ENCODE peak calls at places on chromosomes 12 and 14, in seven cellular contexts. J, Q, O, S, F, M and A are unnamed samples.
A peak's percentile ranks its signal among the peaks of the same experiment; 100 is the strongest.

GRCh38 chr14:71497645-71498086 is 434.6 kb upstream of the RGS6 start:
- DNase-seq in F (no peak), Q (no peak), M (peak; percentile 17), J (peak; percentile 25), O (no peak), S (peak; percentile 82), A (no peak)

GRCh38 chr14:31834616-31835015 is 242.5 kb upstream of the ARHGAP5 start:
- DNase-seq in J (peak; percentile 83), Q (no peak), F (peak; percentile 41), S (peak; percentile 52), O (no peak), M (no peak), A (no peak)

GRCh38 chr14:106509795-106510194 is 983.4 kb downstream of the TMEM121 start:
- DNase-seq in O (no peak), S (no peak), J (no peak), F (no peak), Q (no peak), M (no peak), A (no peak)

GRCh38 chr12:92582466-92582865 is 120.3 kb upstream of the PLEKHG7 start:
- DNase-seq in Q (no peak), M (no peak), J (no peak), F (no peak), O (no peak), S (no peak), A (no peak)

GRCh38 chr14:66476964-66477363 is 9.2 kb upstream of the CCDC196 start:
- DNase-seq in J (peak; percentile 70), S (peak; percentile 9), M (no peak), Q (no peak), O (no peak), F (no peak), A (no peak)

GRCh38 chr12:122421263-122421814 is 1.1 kb downstream of the CLIP1 start:
- DNase-seq in O (no peak), F (peak; percentile 82), Q (no peak), M (peak; percentile 45), J (no peak), S (peak; percentile 47), A (no peak)

GRCh38 chr14:72745991-72746980 is 147.6 kb downstream of the DPF3 start:
- DNase-seq in M (no peak), Q (no peak), J (no peak), F (no peak), O (no peak), S (peak; percentile 84), A (no peak)

GRCh38 chr12:124399622-124400021 is 104.7 kb downstream of the RFLNA start:
- DNase-seq in O (no peak), J (peak; percentile 49), Q (no peak), F (peak; percentile 18), M (peak; percentile 39), S (no peak), A (peak; percentile 90)

GRCh38 chr12:65649126-65649525 is 175.2 kb upstream of the HMGA2 start:
- DNase-seq in O (peak; percentile 98), F (no peak), J (peak; percentile 98), M (no peak), Q (no peak), S (peak; percentile 100), A (no peak)

GRCh38 chr12:111673503-111673902 is 12.3 kb downstream of the BRAP start:
- DNase-seq in S (peak; percentile 31), J (peak; percentile 31), O (peak; percentile 33), M (no peak), Q (no peak), F (peak; percentile 31), A (no peak)

GRCh38 chr14:72904218-72904617 is 10.3 kb upstream of the DPF3 start:
- DNase-seq in F (no peak), J (no peak), Q (no peak), O (no peak), S (no peak), M (no peak), A (no peak)

GRCh38 chr14:90062852-90063539 is 1.2 kb downstream of the KCNK13 start:
- DNase-seq in M (no peak), J (peak; percentile 10), S (no peak), Q (no peak), O (no peak), F (no peak), A (no peak)
- H3K4me3 ChIP-seq in M (no peak overlapping the region), J (no peak overlapping the region), S (no peak overlapping the region), Q (no peak overlapping the region), O (no peak overlapping the region), F (no peak overlapping the region), A (peak overlapping the region; percentile 52)

DNA sequence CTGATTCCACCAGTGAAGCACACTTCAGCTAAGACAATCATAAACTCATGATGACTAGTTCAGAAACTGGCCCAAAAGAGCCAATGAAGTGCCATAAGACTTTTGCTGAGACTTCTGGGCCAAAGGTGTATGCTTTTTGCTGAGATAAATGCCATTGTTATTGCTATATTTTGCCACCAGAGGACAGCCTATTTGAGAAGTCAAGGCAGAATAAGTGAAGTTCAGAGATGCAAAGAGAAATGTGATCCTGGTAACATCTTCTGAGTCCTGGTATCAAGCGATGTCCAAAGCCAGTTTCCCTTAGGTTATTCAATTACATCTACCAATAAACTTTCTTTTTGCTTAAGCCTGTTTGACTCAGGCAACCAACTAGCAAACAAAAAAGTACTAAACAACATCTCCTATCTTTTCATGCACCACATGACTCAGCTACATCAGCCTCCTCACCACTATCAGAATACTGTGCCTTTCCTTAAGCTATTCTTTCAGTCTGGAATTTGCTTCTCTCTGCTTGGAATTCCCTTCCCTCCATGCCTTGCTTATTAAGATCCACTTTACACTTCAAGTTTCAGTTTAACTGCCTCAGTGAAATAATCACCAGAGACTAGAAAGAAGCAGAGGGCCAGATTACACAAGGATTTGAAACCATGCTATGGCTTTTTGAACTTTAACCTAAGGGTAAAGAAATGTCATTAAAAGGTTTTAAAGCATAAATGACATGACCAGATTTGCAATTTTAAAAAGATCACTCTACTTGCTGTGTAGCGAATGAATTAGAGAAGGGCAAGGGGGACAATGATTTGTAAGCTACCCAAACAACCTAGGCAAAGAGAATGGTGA is 14.0 kb downstream of the CRY1 start:
- DNase-seq in J (peak; percentile 53), M (no peak), O (no peak), Q (no peak), S (peak; percentile 61), F (peak; percentile 24), A (no peak)
- TF ChIP-seq CTCF in J (peak; percentile 38), M (peak; percentile 56), O (peak; percentile 57), Q (peak; percentile 37), S (peak; percentile 52), F (peak; percentile 32), A (peak; percentile 70)

DNA sequence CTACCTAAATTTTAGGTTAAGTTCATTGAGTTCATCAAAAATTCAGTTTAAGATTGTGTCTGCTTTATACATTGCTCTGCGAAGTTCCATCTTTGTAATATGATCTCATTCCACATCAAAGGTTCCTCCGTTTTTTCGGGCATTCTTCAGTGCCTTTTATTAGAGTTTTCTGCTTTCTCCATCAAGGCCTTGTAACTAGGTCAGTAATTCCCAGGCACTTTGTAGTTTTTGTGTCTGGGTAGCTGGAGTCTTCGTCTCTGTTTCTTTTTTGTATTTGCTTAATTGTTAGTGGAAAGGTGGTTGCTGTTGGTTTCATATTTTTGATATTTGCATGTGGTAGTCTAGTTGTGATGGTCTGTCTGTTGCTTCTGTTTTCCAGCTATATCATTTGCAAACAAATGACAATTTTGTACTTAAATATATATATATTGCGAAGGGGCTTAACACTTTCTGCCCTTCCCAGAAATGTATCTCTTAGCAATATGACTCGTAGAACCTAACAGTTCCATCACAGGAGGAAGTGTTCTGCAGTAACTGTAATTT is 88.6 kb upstream of the DYNC1H1 start:
- DNase-seq in O (no peak), Q (no peak), F (no peak), S (no peak), J (no peak), M (no peak), A (no peak)
- H3K9ac ChIP-seq in O (no peak overlapping the region), Q (no peak overlapping the region), F (no peak overlapping the region), S (no peak overlapping the region), J (peak overlapping the region; percentile 31), M (peak overlapping the region; percentile 61), A (no peak overlapping the region)

GRCh38 chr14:69882915-69883314 is 3.7 kb downstream of the SMOC1 start:
- DNase-seq in M (no peak), F (no peak), S (no peak), J (no peak), O (no peak), Q (no peak), A (no peak)

GRCh38 chr14:69880051-69880487 is 853 bp downstream of the SMOC1 start:
- DNase-seq in Q (no peak), S (peak; percentile 29), M (no peak), F (peak; percentile 46), J (no peak), O (no peak), A (peak; percentile 71)

GRCh38 chr14:69882086-69882864 is 3.1 kb downstream of the SMOC1 start:
- DNase-seq in Q (no peak), J (no peak), O (no peak), F (no peak), S (no peak), M (no peak), A (no peak)

GRCh38 chr14:69879175-69880047 is at the start of gene SMOC1:
- DNase-seq in M (no peak), F (peak; percentile 84), J (peak; percentile 57), O (no peak), Q (peak; percentile 81), S (peak; percentile 79), A (peak; percentile 94)

GRCh38 chr14:69880851-69881250 is 1.6 kb downstream of the SMOC1 start:
- DNase-seq in Q (no peak), F (no peak), S (no peak), J (no peak), O (no peak), M (no peak), A (no peak)
- H3K4me3 ChIP-seq in Q (no peak overlapping the region), F (peak overlapping the region; percentile 90), S (peak overlapping the region; percentile 78), J (no peak overlapping the region), O (no peak overlapping the region), M (no peak overlapping the region), A (no peak overlapping the region)

GRCh38 chr14:61925732-61926445 is 163.7 kb downstream of the SNAPC1 start:
- DNase-seq in J (no peak), M (no peak), S (peak; percentile 43), F (no peak), O (no peak), Q (no peak), A (no peak)

GRCh38 chr14:61927015-61927414 is 164.8 kb downstream of the SNAPC1 start:
- DNase-seq in M (no peak), J (no peak), O (no peak), S (peak; percentile 69), F (no peak), Q (no peak), A (no peak)

GRCh38 chr14:61923348-61923747 is 161.1 kb downstream of the SNAPC1 start:
- DNase-seq in S (peak; percentile 63), M (no peak), F (no peak), J (no peak), Q (no peak), O (no peak), A (no peak)

GRCh38 chr14:61927521-61927920 is 165.3 kb downstream of the SNAPC1 start:
- DNase-seq in Q (no peak), J (no peak), O (no peak), M (no peak), F (no peak), S (peak; percentile 81), A (peak; percentile 57)

GRCh38 chr14:61925043-61925442 is 162.8 kb downstream of the SNAPC1 start:
- DNase-seq in Q (no peak), M (peak; percentile 5), F (peak; percentile 5), J (peak; percentile 6), O (peak; percentile 18), S (peak; percentile 29), A (peak; percentile 67)
- TF ChIP-seq CTCF in Q (no peak), M (peak; percentile 29), F (peak; percentile 15), J (no peak), O (peak; percentile 42), S (peak; percentile 40), A (peak; percentile 73)